ENCODE peak calls at places on chromosome X, in six cellular contexts. F is effector CD4-positive, alpha-beta T cell; O is NCI-H524; R is ecto neural progenitor cell; Z is dorsolateral prefrontal cortex; Y is cardiac muscle cell. T is an unnamed sample.

GRCh38 chrX:129759576-129760061 is 20.1 kb upstream of the SASH3 start:
- DNase-seq in F (peak), O (no peak), R (no peak), Z (peak), Y (peak), T (no peak)

GRCh38 chrX:148601034-148601433 is 100.6 kb downstream of the AFF2 start:
- DNase-seq in F (no peak), O (peak), R (no peak), Z (no peak), Y (peak), T (no peak)

GRCh38 chrX:107579956-107580355 is 48.4 kb upstream of the PRPS1 start:
- DNase-seq in F (no peak), O (peak), R (no peak), Z (no peak), Y (no peak), T (no peak)

GRCh38 chrX:9995855-9996339 is 28.7 kb downstream of the CLDN34 start:
- DNase-seq in F (peak), O (peak), R (peak), Z (peak), Y (peak), T (peak)

GRCh38 chrX:97685753-97686152 is 802.0 kb downstream of the RPA4 start:
- DNase-seq in F (no peak), O (peak), R (no peak), Z (no peak), Y (peak), T (no peak)

GRCh38 chrX:133868250-133868649 is 117.1 kb downstream of the GPC3 start:
- DNase-seq in F (no peak), O (no peak), R (no peak), Z (no peak), Y (no peak), T (no peak)

GRCh38 chrX:71637253-71637618 is 18.9 kb upstream of the CXCR3 start:
- DNase-seq in F (no peak), O (no peak), R (no peak), Z (no peak), Y (no peak), T (no peak)

GRCh38 chrX:123962006-123962485 is 540 bp downstream of the STAG2 start:
- DNase-seq in F (no peak), O (no peak), R (no peak), Z (no peak), Y (peak), T (no peak)

GRCh38 chrX:136822337-136823095 is 41.8 kb upstream of the ARHGEF6 start:
- DNase-seq in F (no peak), O (no peak), R (no peak), Z (no peak), Y (peak), T (no peak)

GRCh38 chrX:69133561-69134542 is 31.4 kb downstream of the PJA1 start:
- DNase-seq in F (no peak), O (peak), R (peak), Z (no peak), Y (peak), T (no peak)

GRCh38 chrX:154980330-154981115 is 42.0 kb downstream of the F8 start:
- DNase-seq in F (peak), O (peak), R (peak), Z (peak), Y (peak), T (peak)

GRCh38 chrX:12411831-12412230 is 273.6 kb downstream of the FRMPD4 start:
- DNase-seq in F (no peak), O (no peak), R (no peak), Z (no peak), Y (no peak), T (no peak)

GRCh38 chrX:43581167-43581566 is 74.9 kb upstream of the MAOA start:
- DNase-seq in F (no peak), O (no peak), R (no peak), Z (no peak), Y (no peak), T (no peak)

GRCh38 chrX:37783284-37783683 is 3.4 kb downstream of the CYBB start:
- DNase-seq in F (no peak), O (no peak), R (no peak), Z (no peak), Y (no peak), T (no peak)

GRCh38 chrX:15497865-15498264 is 2.7 kb upstream of the BMX start:
- DNase-seq in F (peak), O (peak), R (peak), Z (no peak), Y (peak), T (no peak)

GRCh38 chrX:75303795-75304194 is 29.9 kb downstream of the UPRT start:
- DNase-seq in F (no peak), O (no peak), R (no peak), Z (no peak), Y (peak), T (no peak)

GRCh38 chrX:153565996-153566580 is 32.9 kb downstream of the CCNQ start:
- DNase-seq in F (no peak), O (no peak), R (no peak), Z (no peak), Y (no peak), T (no peak)

GRCh38 chrX:106933538-106933961 is 13.3 kb downstream of the CLDN2 start:
- DNase-seq in F (no peak), O (no peak), R (no peak), Z (no peak), Y (peak), T (no peak)

GRCh38 chrX:48278958-48279357 is 23.8 kb downstream of the SSX1 start:
- DNase-seq in F (no peak), O (no peak), R (no peak), Z (no peak), Y (peak), T (no peak)

GRCh38 chrX:70826715-70827114 is 81.8 kb downstream of the TEX11 start:
- DNase-seq in F (no peak), O (peak), R (no peak), Z (no peak), Y (peak), T (no peak)

GRCh38 chrX:134374294-134374693 is 85.7 kb upstream of the HPRT1 start:
- DNase-seq in F (no peak), O (peak), R (no peak), Z (no peak), Y (peak), T (no peak)

GRCh38 chrX:48468693-48469691 is 1.1 kb downstream of the SLC38A5 start:
- DNase-seq in F (no peak), O (peak), R (no peak), Z (no peak), Y (no peak), T (peak)

GRCh38 chrX:99939883-99940232 is 470.2 kb downstream of the PCDH19 start:
- DNase-seq in F (no peak), O (no peak), R (no peak), Z (no peak), Y (no peak), T (no peak)

GRCh38 chrX:155068165-155068564 is 2.8 kb downstream of the CMC4 start:
- DNase-seq in F (no peak), O (no peak), R (no peak), Z (no peak), Y (peak), T (no peak)

GRCh38 chrX:107826286-107827136 is 845 bp downstream of the MID2 start:
- DNase-seq in F (peak), O (peak), R (peak), Z (peak), Y (peak), T (peak)

GRCh38 chrX:91434351-91435168 is at the start of gene PABPC5:
- DNase-seq in F (no peak), O (peak), R (peak), Z (peak), Y (peak), T (no peak)

GRCh38 chrX:55813150-55813549 is 95.6 kb downstream of the RRAGB start:
- DNase-seq in F (no peak), O (no peak), R (no peak), Z (no peak), Y (no peak), T (no peak)

GRCh38 chrX:155216940-155217450 is 735 bp downstream of the VBP1 start:
- DNase-seq in F (no peak), O (peak), R (no peak), Z (no peak), Y (no peak), T (no peak)

GRCh38 chrX:17655232-17656034 is 81.9 kb upstream of the SCML1 start:
- DNase-seq in F (no peak), O (peak), R (peak), Z (peak), Y (peak), T (no peak)

GRCh38 chrX:150352114-150352513 is 11.0 kb upstream of the MAMLD1 start:
- DNase-seq in F (no peak), O (no peak), R (no peak), Z (no peak), Y (peak), T (no peak)

GRCh38 chrX:9326369-9326768 is 138.5 kb upstream of the TBL1X start:
- DNase-seq in F (no peak), O (no peak), R (no peak), Z (no peak), Y (no peak), T (no peak)

GRCh38 chrX:120457766-120458180 is 11.3 kb downstream of the LAMP2 start:
- DNase-seq in F (no peak), O (no peak), R (no peak), Z (no peak), Y (peak), T (peak)

GRCh38 chrX:150762258-150762867 is 69.2 kb downstream of the MTMR1 start:
- DNase-seq in F (no peak), O (no peak), R (no peak), Z (no peak), Y (no peak), T (no peak)

GRCh38 chrX:102712967-102713677 is 874 bp downstream of the GPRASP2 start:
- DNase-seq in F (no peak), O (peak), R (peak), Z (no peak), Y (peak), T (no peak)

GRCh38 chrX:148574247-148574973 is 74.0 kb downstream of the AFF2 start:
- DNase-seq in F (no peak), O (no peak), R (no peak), Z (no peak), Y (no peak), T (no peak)

T was measured in T-helper 1 cell.